ENCODE peak calls at places on chromosomes 12 and 14, in nine cellular contexts. Q, R, Y, H, B, P, M, D and T are unnamed samples.

GRCh38 chr12:130031571-130032189 is 127.9 kb upstream of the TMEM132D start:
- DNase-seq in Q (peak; percentile 17), R (peak; percentile 66), Y (peak; percentile 15), H (peak; percentile 13), B (no peak), P (peak; percentile 49), M (no peak), D (peak; percentile 11), T (peak; percentile 48)

GRCh38 chr12:53268637-53269562 is 801 bp downstream of the ESPL1 start:
- DNase-seq in Q (no peak), R (no peak), Y (peak; percentile 20), H (no peak), B (no peak), P (no peak), M (no peak), D (no peak), T (no peak)

GRCh38 chr12:45200497-45201043 is 15.3 kb upstream of the ANO6 start:
- DNase-seq in Q (peak; percentile 36), R (no peak), Y (no peak), H (no peak), B (no peak), P (no peak), M (no peak), D (no peak), T (no peak)

GRCh38 chr14:39384177-39384576 is 48.1 kb downstream of the FBXO33 start:
- DNase-seq in Q (no peak), R (no peak), Y (no peak), H (no peak), B (no peak), P (no peak), M (no peak), D (no peak), T (no peak)

GRCh38 chr14:77761205-77761931 is 412 bp upstream of the SNW1 start:
- DNase-seq in Q (peak; percentile 96), R (no peak), Y (peak; percentile 47), H (peak; percentile 42), B (peak; percentile 75), P (peak; percentile 94), M (peak; percentile 49), D (peak; percentile 35), T (peak; percentile 13)

GRCh38 chr12:131929530-131930456 is 717 bp downstream of the PUS1 start:
- DNase-seq in Q (no peak), R (no peak), Y (peak; percentile 31), H (no peak), B (no peak), P (peak; percentile 18), M (no peak), D (no peak), T (peak; percentile 42)

GRCh38 chr14:104285483-104285790 is 147.1 kb downstream of the KIF26A start:
- DNase-seq in Q (no peak), R (no peak), Y (no peak), H (no peak), B (no peak), P (no peak), M (no peak), D (no peak), T (no peak)

GRCh38 chr12:18217981-18218380 is 43.3 kb upstream of the PIK3C2G start:
- DNase-seq in Q (no peak), R (no peak), Y (peak; percentile 10), H (no peak), B (peak; percentile 16), P (no peak), M (no peak), D (peak; percentile 2), T (no peak)

GRCh38 chr14:53608369-53608768 is 348.3 kb downstream of the BMP4 start:
- DNase-seq in Q (no peak), R (no peak), Y (peak; percentile 7), H (no peak), B (no peak), P (no peak), M (no peak), D (peak; percentile 13), T (peak; percentile 64)

GRCh38 chr14:32329146-32329545 is at the start of gene AKAP6:
- DNase-seq in Q (no peak), R (peak; percentile 72), Y (no peak), H (peak; percentile 70), B (no peak), P (no peak), M (peak; percentile 7), D (no peak), T (no peak)

GRCh38 chr12:132226604-132227003 is 82.3 kb downstream of the NOC4L start:
- DNase-seq in Q (no peak), R (no peak), Y (no peak), H (no peak), B (no peak), P (no peak), M (no peak), D (no peak), T (no peak)

GRCh38 chr12:132199101-132199500 is 54.8 kb downstream of the NOC4L start:
- DNase-seq in Q (no peak), R (no peak), Y (no peak), H (no peak), B (no peak), P (no peak), M (no peak), D (no peak), T (no peak)

GRCh38 chr14:41087056-41087455 is 519.6 kb upstream of the LRFN5 start:
- DNase-seq in Q (no peak), R (no peak), Y (no peak), H (no peak), B (no peak), P (no peak), M (no peak), D (no peak), T (no peak)

GRCh38 chr12:113048716-113049127 is 7.8 kb upstream of the DTX1 start:
- DNase-seq in Q (peak; percentile 78), R (peak; percentile 65), Y (peak; percentile 87), H (peak; percentile 49), B (peak; percentile 13), P (peak; percentile 60), M (peak; percentile 70), D (peak; percentile 57), T (peak; percentile 59)

GRCh38 chr12:32302218-32302826 is 97.0 kb upstream of the FGD4 start:
- DNase-seq in Q (peak; percentile 51), R (no peak), Y (peak; percentile 48), H (peak; percentile 45), B (no peak), P (no peak), M (peak; percentile 45), D (peak; percentile 19), T (peak; percentile 17)

GRCh38 chr12:124550123-124551089 is 17.0 kb downstream of the NCOR2 start:
- DNase-seq in Q (no peak), R (no peak), Y (no peak), H (no peak), B (no peak), P (no peak), M (peak; percentile 40), D (peak; percentile 50), T (no peak)

GRCh38 chr12:22069851-22070250 is 23.8 kb downstream of the CMAS start:
- DNase-seq in Q (peak; percentile 27), R (no peak), Y (no peak), H (no peak), B (no peak), P (no peak), M (no peak), D (no peak), T (no peak)

GRCh38 chr12:79927772-79928474 is 7.0 kb downstream of the PPP1R12A start:
- DNase-seq in Q (no peak), R (no peak), Y (peak; percentile 9), H (no peak), B (no peak), P (no peak), M (no peak), D (peak; percentile 14), T (no peak)

GRCh38 chr12:111438501-111438900 is 32.8 kb downstream of the SH2B3 start:
- DNase-seq in Q (peak; percentile 67), R (no peak), Y (no peak), H (peak; percentile 15), B (no peak), P (peak; percentile 68), M (no peak), D (peak; percentile 72), T (peak; percentile 63)

GRCh38 chr12:6080149-6081045 is 44.1 kb downstream of the VWF start:
- DNase-seq in Q (no peak), R (no peak), Y (no peak), H (no peak), B (no peak), P (no peak), M (no peak), D (no peak), T (no peak)

GRCh38 chr12:31326689-31327659 is 1.0 kb upstream of the SINHCAF start:
- DNase-seq in Q (peak; percentile 33), R (peak; percentile 20), Y (no peak), H (no peak), B (no peak), P (no peak), M (peak; percentile 13), D (no peak), T (no peak)

GRCh38 chr12:132724506-132725220 is 14.0 kb downstream of the PGAM5 start:
- DNase-seq in Q (no peak), R (no peak), Y (peak; percentile 65), H (peak; percentile 75), B (no peak), P (no peak), M (peak; percentile 49), D (no peak), T (no peak)

GRCh38 chr12:75478395-75478794 is 2.2 kb upstream of the GLIPR1 start:
- DNase-seq in Q (peak; percentile 80), R (no peak), Y (peak; percentile 44), H (no peak), B (no peak), P (peak; percentile 63), M (no peak), D (peak; percentile 27), T (no peak)